ENCODE peak calls at places on chromosomes 1 and 21, in eight cellular contexts. Y is sigmoid colon, T is stomach, J is HCT116, G is spleen, B is transverse colon, P is suprapubic skin, Q is esophagus muscularis mucosa. S is an unnamed sample. For H3K4me1, the result is how much of the 10 kb centered on the place peaks cover.

GRCh38 chr1:33433509-33434362 is 2.8 kb upstream of the PHC2 start:
- DNase-seq in Y (peak), T (no peak), J (peak), G (no peak), B (peak), P (no peak), Q (no peak), S (no peak)

GRCh38 chr1:182629674-182630073 is 25.5 kb upstream of the RGS16 start:
- DNase-seq in Y (no peak), T (no peak), J (no peak), G (no peak), B (no peak), P (no peak), Q (no peak), S (no peak)

GRCh38 chr1:62435231-62436038 is 1.4 kb upstream of the USP1 start:
- DNase-seq in Y (peak), T (no peak), J (peak), G (peak), B (peak), P (no peak), Q (no peak), S (no peak)

GRCh38 chr1:91948501-91949355 is 473 bp upstream of the BRDT start:
- DNase-seq in Y (no peak), T (no peak), J (no peak), G (peak), B (no peak), P (no peak), Q (no peak), S (no peak)

GRCh38 chr1:50023292-50024159 is at the start of gene AGBL4:
- DNase-seq in Y (peak), T (peak), J (no peak), G (peak), B (peak), P (no peak), Q (no peak), S (peak)

GRCh38 chr1:219837274-219837993 is 90.9 kb downstream of the SLC30A10 start:
- DNase-seq in Y (no peak), T (no peak), J (peak), G (no peak), B (no peak), P (no peak), Q (no peak), S (peak)

GRCh38 chr21:46205766-46206162 is 21.5 kb upstream of the SPATC1L start:
- DNase-seq in Y (no peak), T (no peak), J (no peak), G (peak), B (peak), P (no peak), Q (no peak), S (no peak)

GRCh38 chr1:116340506-116341240 is 32.4 kb upstream of the ATP1A1 start:
- DNase-seq in Y (no peak), T (no peak), J (no peak), G (no peak), B (no peak), P (no peak), Q (no peak), S (no peak)

GRCh38 chr21:31162827-31163226 is 124.6 kb upstream of the KRTAP19-8 start:
- DNase-seq in Y (no peak), T (no peak), J (no peak), G (no peak), B (no peak), P (no peak), Q (peak), S (no peak)

GRCh38 chr1:235108185-235108593 is 20.4 kb downstream of the TOMM20 start:
- DNase-seq in Y (no peak), T (no peak), J (no peak), G (no peak), B (no peak), P (no peak), Q (no peak), S (no peak)
- TF ChIP-seq POLR2A in Y (no peak), T (no peak), J (no peak), G (no peak), B (no peak), P (no peak), Q (no peak), S (no peak)

GRCh38 chr1:94864821-94865220 is 44.7 kb downstream of the SLC44A3 start:
- DNase-seq in Y (no peak), T (no peak), J (no peak), G (no peak), B (no peak), P (no peak), Q (no peak), S (peak)

GRCh38 chr1:94863297-94863911 is 43.2 kb downstream of the SLC44A3 start:
- DNase-seq in Y (no peak), T (no peak), J (peak), G (no peak), B (no peak), P (no peak), Q (no peak), S (peak)

GRCh38 chr1:94865369-94865768 is 45.2 kb downstream of the SLC44A3 start:
- DNase-seq in Y (no peak), T (no peak), J (no peak), G (no peak), B (no peak), P (no peak), Q (no peak), S (peak)

GRCh38 chr1:94863919-94864318 is 43.8 kb downstream of the SLC44A3 start:
- DNase-seq in Y (peak), T (peak), J (peak), G (no peak), B (peak), P (no peak), Q (no peak), S (peak)

DNA sequence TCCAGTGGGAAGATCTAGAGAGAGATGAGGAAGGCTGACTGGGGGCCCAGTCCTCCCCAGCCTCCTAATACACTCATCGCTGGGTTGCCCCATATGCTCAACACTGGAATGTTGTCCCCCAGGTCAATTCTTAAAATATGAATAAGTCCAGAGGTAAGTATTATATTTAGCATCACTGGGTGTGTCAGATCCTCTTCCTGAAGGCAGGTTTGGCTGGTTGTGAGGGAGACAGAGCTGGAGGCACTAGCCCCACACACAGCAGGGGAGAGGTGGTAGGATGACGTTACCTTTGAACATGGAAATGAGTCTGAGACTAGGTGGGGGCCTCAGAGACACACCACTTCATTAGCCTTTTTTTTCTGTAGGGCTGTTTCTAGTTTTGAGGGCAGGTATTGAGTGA is 42.6 kb downstream of the SLC44A3 start:
- DNase-seq in Y (no peak), T (no peak), J (peak), G (no peak), B (no peak), P (no peak), Q (no peak), S (no peak)
- H3K4me1 ChIP-seq in Y (under half), T (half or more), J (half or more), G (under half), B (under half), P (under half), Q (under half), S (under half)

GRCh38 chr1:172698224-172698623 is 39.3 kb downstream of the FASLG start:
- DNase-seq in Y (no peak), T (no peak), J (no peak), G (no peak), B (no peak), P (no peak), Q (no peak), S (no peak)

GRCh38 chr1:172704003-172704402 is 45.1 kb downstream of the FASLG start:
- DNase-seq in Y (no peak), T (no peak), J (no peak), G (no peak), B (peak), P (no peak), Q (no peak), S (no peak)

GRCh38 chr1:172699695-172700094 is 40.8 kb downstream of the FASLG start:
- DNase-seq in Y (no peak), T (no peak), J (no peak), G (no peak), B (no peak), P (no peak), Q (no peak), S (no peak)

GRCh38 chr1:172697463-172698100 is 38.7 kb downstream of the FASLG start:
- DNase-seq in Y (no peak), T (no peak), J (no peak), G (no peak), B (no peak), P (no peak), Q (no peak), S (no peak)

DNA sequence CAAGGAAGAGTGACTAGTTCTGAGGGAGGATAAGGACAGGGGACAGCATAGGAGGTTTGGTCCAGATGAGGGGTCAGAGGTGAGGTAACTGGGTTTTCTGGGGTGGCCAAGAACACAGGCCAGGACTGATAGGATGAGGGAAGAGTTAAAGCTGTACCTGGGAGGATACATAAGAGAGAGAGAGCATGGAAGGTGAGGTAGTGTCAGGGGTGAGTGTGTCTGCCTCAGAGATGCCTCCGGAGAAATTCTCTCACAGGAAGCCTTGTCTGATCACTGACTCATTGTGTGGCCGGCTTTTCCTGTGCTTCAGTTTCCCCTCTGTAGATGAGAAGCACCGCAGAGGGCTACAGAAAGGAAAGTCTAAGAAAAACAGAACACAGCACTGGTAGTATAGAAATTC is 40.2 kb downstream of the FASLG start:
- DNase-seq in Y (no peak), T (no peak), J (no peak), G (peak), B (peak), P (no peak), Q (no peak), S (no peak)
- TF ChIP-seq POLR2AphosphoS5 in Y (no peak), T (no peak), J (no peak), G (no peak), B (no peak), P (no peak), Q (no peak), S (no peak)

GRCh38 chr1:111593403-111594127 is 26.0 kb upstream of the RAP1A start:
- DNase-seq in Y (no peak), T (no peak), J (no peak), G (no peak), B (no peak), P (no peak), Q (peak), S (no peak)

GRCh38 chr1:111595807-111596206 is 23.8 kb upstream of the RAP1A start:
- DNase-seq in Y (no peak), T (no peak), J (no peak), G (no peak), B (no peak), P (no peak), Q (no peak), S (no peak)

GRCh38 chr1:111594128-111594693 is 25.4 kb upstream of the RAP1A start:
- DNase-seq in Y (no peak), T (no peak), J (no peak), G (no peak), B (no peak), P (no peak), Q (peak), S (no peak)

GRCh38 chr1:111591946-111592345 is 27.6 kb upstream of the RAP1A start:
- DNase-seq in Y (no peak), T (no peak), J (no peak), G (no peak), B (no peak), P (no peak), Q (no peak), S (no peak)

GRCh38 chr1:111592389-111593361 is 26.9 kb upstream of the RAP1A start:
- DNase-seq in Y (peak), T (peak), J (peak), G (peak), B (peak), P (peak), Q (peak), S (peak)
- TF ChIP-seq POLR2A in Y (no peak), T (no peak), J (no peak), G (no peak), B (no peak), P (no peak), Q (no peak), S (no peak)

GRCh38 chr1:6353948-6354658 is 39.5 kb downstream of the ACOT7 start:
- DNase-seq in Y (no peak), T (peak), J (no peak), G (no peak), B (peak), P (no peak), Q (no peak), S (no peak)
- H3K4me1 ChIP-seq in Y (under half), T (half or more), J (half or more), G (under half), B (under half), P (half or more), Q (under half), S (under half)

GRCh38 chr21:25462517-25462971 is 144.7 kb downstream of the MRPL39 start:
- DNase-seq in Y (no peak), T (no peak), J (no peak), G (no peak), B (no peak), P (no peak), Q (no peak), S (no peak)
- TF ChIP-seq POLR2AphosphoS5 in Y (no peak), T (no peak), J (no peak), G (no peak), B (no peak), P (no peak), Q (no peak), S (no peak)

GRCh38 chr1:192575499-192576189 is at the start of gene RGS1:
- DNase-seq in Y (peak), T (peak), J (no peak), G (peak), B (peak), P (no peak), Q (no peak), S (no peak)
- TF ChIP-seq POLR2A in Y (peak), T (no peak), J (no peak), G (peak), B (peak), P (peak), Q (no peak), S (no peak)

GRCh38 chr1:9169601-9170137 is 40.8 kb upstream of the GPR157 start:
- DNase-seq in Y (no peak), T (no peak), J (no peak), G (no peak), B (no peak), P (no peak), Q (no peak), S (no peak)
- H3K4me1 ChIP-seq in Y (under half), T (under half), J (under half), G (under half), B (under half), P (under half), Q (under half), S (under half)

DNA sequence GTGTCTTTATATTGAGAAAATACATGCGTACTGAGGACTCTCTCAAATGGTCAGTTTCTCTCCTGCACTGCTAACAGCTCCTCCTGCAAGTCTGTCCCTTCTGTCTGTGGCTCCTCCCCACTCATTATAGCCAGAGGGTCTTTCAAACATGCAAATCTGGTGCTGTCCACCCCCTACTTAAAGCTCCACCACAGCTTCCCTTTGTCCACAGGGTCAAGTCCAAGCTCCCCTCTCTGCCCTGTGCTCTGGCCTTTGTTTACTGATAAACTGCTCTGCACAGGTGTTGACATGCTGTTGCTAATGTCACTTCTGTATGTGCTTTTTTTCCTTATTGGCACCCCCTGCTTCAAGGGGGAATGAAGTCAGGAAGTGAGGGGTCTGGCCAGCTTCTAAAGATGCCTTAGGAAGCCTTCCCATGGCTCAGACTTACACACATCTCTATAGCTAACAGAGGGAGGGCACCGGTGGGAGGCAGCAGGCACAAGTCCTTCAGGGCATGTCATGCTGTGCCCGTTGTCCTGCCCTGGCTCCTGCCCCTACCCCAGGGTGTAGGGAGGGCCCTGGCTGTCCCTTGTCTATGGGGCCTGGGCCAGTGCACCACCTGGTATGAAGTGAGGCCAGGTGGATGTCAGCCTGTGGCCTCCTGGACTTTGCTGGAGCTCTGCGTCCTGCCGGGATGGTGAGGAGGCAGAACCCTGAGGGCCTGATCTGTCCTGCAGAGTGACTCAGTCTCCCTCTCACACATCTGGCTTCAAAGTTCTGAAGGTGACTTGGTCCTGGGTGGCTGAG is 47.5 kb upstream of the GPR37L1 start:
- DNase-seq in Y (no peak), T (no peak), J (no peak), G (no peak), B (no peak), P (no peak), Q (no peak), S (no peak)
- TF ChIP-seq POLR2AphosphoS5 in Y (no peak), T (no peak), J (no peak), G (no peak), B (no peak), P (no peak), Q (no peak), S (no peak)

GRCh38 chr1:11478571-11479374 is at the start of gene DISP3:
- DNase-seq in Y (no peak), T (peak), J (peak), G (peak), B (peak), P (no peak), Q (no peak), S (peak)
- TF ChIP-seq POLR2A in Y (no peak), T (no peak), J (peak), G (no peak), B (no peak), P (no peak), Q (no peak), S (no peak)

S was measured in prostate gland.